ENCODE peak calls at places on chromosome 12, in ten cellular contexts. I, Q, R, T, C, W, O, L, G and J are unnamed samples.

GRCh38 chr12:107580750-107581529 is 104.7 kb upstream of the PWP1 start:
- DNase-seq in R (no peak), W (no peak), C (no peak), L (no peak), Q (no peak), O (peak; percentile 24), G (no peak), I (no peak), T (no peak), J (no peak)

GRCh38 chr12:131137836-131138637 is 184.3 kb downstream of the ADGRD1 start:
- DNase-seq in O (no peak), I (no peak), C (no peak), T (no peak), W (no peak), L (no peak), R (no peak), Q (no peak), G (no peak), J (no peak)

GRCh38 chr12:89525002-89525823 is 617 bp upstream of the GALNT4 start:
- DNase-seq in G (peak; percentile 35), C (no peak), R (peak; percentile 26), T (no peak), I (peak; percentile 35), O (peak; percentile 59), Q (peak; percentile 77), L (no peak), W (no peak), J (peak; percentile 67)

GRCh38 chr12:76450690-76451089 is 102.5 kb upstream of the BBS10 start:
- DNase-seq in I (no peak), O (peak; percentile 95), R (peak; percentile 78), W (no peak), T (no peak), C (no peak), Q (no peak), L (peak; percentile 74), G (no peak), J (no peak)

GRCh38 chr12:51922762-51923505 is 15.6 kb downstream of the ACVRL1 start:
- DNase-seq in C (peak; percentile 21), W (no peak), G (no peak), T (peak; percentile 70), O (no peak), L (no peak), Q (peak; percentile 65), R (no peak), I (no peak), J (no peak)

GRCh38 chr12:107131832-107132616 is 38.7 kb upstream of the CRY1 start:
- DNase-seq in T (peak; percentile 20), G (peak; percentile 36), R (peak; percentile 75), L (peak; percentile 44), O (peak; percentile 70), Q (peak; percentile 21), I (no peak), W (peak; percentile 7), C (no peak), J (peak; percentile 17)

GRCh38 chr12:7349418-7349817 is 45.5 kb downstream of the ACSM4 start:
- DNase-seq in Q (no peak), R (no peak), T (no peak), C (no peak), G (no peak), L (no peak), I (no peak), O (no peak), W (no peak), J (no peak)

GRCh38 chr12:30840715-30841114 is 85.8 kb upstream of the TSPAN11 start:
- DNase-seq in R (no peak), G (no peak), O (peak; percentile 6), Q (no peak), W (no peak), T (no peak), I (no peak), L (no peak), C (no peak), J (no peak)

GRCh38 chr12:123075591-123076171 is 75.2 kb downstream of the PITPNM2 start:
- DNase-seq in R (no peak), L (no peak), C (no peak), G (peak; percentile 18), I (no peak), T (no peak), W (peak; percentile 33), Q (peak; percentile 39), O (peak; percentile 29), J (peak; percentile 91)

GRCh38 chr12:124660846-124661245 is 93.4 kb upstream of the NCOR2 start:
- DNase-seq in R (no peak), G (no peak), L (no peak), W (no peak), Q (no peak), I (no peak), T (no peak), C (no peak), O (no peak), J (no peak)

GRCh38 chr12:14952295-14952995 is 9.0 kb downstream of the ARHGDIB start:
- DNase-seq in C (no peak), T (no peak), I (no peak), G (no peak), O (peak; percentile 96), L (peak; percentile 48), R (peak; percentile 64), W (no peak), Q (peak; percentile 30), J (peak; percentile 72)

GRCh38 chr12:124399622-124400021 is 104.7 kb downstream of the RFLNA start:
- DNase-seq in I (no peak), T (no peak), W (no peak), G (peak; percentile 49), R (no peak), C (no peak), O (peak; percentile 33), L (no peak), Q (peak; percentile 64), J (peak; percentile 42)

GRCh38 chr12:67663121-67663520 is 14.6 kb downstream of the DYRK2 start:
- DNase-seq in T (no peak), G (no peak), C (no peak), I (no peak), O (no peak), Q (no peak), L (no peak), R (no peak), W (no peak), J (no peak)

GRCh38 chr12:46585854-46586621 is 213.5 kb upstream of the SLC38A2 start:
- DNase-seq in Q (peak; percentile 74), T (no peak), L (peak; percentile 16), I (no peak), W (peak; percentile 39), R (no peak), G (peak; percentile 45), O (peak; percentile 85), C (no peak), J (peak; percentile 49)

DNA sequence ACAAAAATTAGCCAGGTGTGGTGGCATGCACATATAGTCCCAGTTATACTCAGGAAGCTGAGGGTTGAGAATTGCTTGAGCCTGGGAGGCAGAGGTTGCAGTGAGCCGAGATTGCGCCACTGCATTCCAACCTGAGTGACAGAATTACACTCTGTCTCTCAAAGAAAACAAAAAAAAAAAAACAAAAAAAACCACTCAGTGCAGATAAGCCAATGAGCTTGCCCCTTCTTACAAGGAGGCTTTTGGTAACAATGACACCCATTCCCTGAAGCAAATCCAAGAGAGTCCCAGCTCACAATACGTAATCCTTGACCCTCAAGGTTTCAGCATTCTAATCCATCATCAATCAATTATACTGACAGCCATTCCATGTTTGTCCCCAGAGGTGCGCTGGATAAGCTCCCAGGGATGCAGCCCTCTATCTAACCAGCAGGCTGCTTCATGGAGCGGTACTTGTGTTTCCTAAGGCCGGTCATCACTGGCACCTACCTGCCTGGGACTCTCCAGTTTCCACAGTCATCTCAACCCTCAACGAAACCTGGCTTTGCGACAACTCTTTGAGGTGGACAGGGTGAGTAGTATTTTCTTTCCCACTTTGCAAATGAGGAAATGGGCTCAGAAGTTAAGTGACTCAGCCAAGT is 12.4 kb downstream of the GCN1 start:
- DNase-seq in W (no peak), T (no peak), O (peak; percentile 91), Q (no peak), C (no peak), R (peak; percentile 47), L (no peak), G (no peak), I (no peak), J (no peak)
- TF ChIP-seq CTCF in W (no peak), T (no peak), O (peak; percentile 47), Q (no peak), C (no peak), R (no peak), L (peak; percentile 11), G (peak; percentile 38), I (no peak), J (no peak)

GRCh38 chr12:12425616-12426015 is 68.7 kb downstream of the BORCS5 start:
- DNase-seq in G (no peak), O (peak; percentile 42), Q (no peak), I (no peak), L (no peak), W (no peak), C (no peak), T (no peak), R (no peak), J (no peak)
- TF ChIP-seq CTCF in G (no peak), O (no peak), Q (no peak), I (no peak), L (no peak), W (no peak), C (no peak), T (no peak), R (no peak), J (no peak)

DNA sequence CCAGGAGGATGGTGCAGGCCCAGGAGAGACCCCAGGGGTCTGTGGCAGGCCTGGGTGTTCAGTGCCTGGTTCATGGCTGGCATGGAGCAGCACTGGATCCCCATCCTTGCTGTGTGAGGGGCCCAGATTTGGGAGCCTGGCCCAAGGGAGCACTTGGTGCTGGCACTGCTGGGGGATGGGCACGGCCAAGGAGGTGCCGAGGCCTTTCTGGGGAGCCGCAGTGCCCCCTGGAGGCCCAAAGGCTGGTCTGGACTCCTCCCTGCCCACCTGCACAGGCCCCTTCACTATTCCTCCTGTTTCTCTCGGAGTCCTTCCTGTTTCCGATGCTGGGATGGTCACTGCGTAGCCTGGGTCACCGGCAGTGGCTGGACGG is 48.6 kb downstream of the LRCOL1 start:
- DNase-seq in L (no peak), G (peak; percentile 48), I (no peak), Q (no peak), C (no peak), T (no peak), W (no peak), R (peak; percentile 39), O (peak; percentile 32), J (peak; percentile 57)
- TF ChIP-seq CTCF in L (peak; percentile 53), G (no peak), I (peak; percentile 32), Q (no peak), C (peak; percentile 53), T (no peak), W (peak; percentile 80), R (no peak), O (peak; percentile 42), J (no peak)

DNA sequence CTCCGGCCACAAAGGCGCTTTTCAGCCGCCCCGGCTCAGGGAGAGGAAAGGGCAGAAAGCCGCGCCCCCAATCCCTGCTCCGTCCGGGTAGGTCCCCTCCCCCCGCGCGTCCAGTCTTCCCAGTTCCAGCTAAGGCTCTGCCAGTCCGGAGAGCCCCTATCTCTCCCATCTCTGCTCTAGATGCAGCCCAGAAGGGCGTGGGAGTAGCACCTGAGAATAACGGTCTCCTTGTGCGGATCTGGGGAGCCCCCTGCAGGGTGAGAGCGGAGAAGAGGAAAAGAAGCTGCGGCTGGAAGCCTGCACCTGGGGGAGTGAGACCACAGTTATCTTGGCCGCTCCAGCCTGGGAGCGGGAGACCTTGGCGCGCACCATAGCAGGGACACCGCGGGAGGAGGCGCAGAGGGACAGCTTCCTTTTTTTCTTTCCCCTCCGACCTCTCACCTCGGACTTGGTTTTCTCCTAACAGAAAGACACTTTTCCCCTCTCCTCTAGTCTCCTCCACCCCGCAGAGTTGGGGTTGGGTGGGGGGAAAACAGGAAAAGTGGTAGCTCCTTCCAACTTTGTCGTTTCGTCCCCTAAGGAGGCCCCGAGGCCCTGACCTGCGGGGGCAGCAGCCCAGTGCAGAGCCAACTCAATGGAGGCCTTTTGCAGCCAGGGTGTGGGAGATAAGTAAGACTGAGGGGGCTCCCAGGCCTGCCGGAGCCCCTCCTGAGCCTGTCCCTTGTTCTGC is 2.4 kb downstream of the DHH start:
- DNase-seq in I (peak; percentile 37), L (no peak), Q (no peak), R (peak; percentile 57), T (no peak), O (peak; percentile 32), W (no peak), G (peak; percentile 73), C (no peak), J (peak; percentile 83)
- TF ChIP-seq CTCF in I (peak; percentile 39), L (peak; percentile 47), Q (no peak), R (peak; percentile 61), T (no peak), O (peak; percentile 45), W (peak; percentile 47), G (peak; percentile 44), C (peak; percentile 67), J (peak; percentile 76)